ENCODE peak calls at places on chromosomes 1 and 21, in four cellular contexts. One of them, this sample, is unnamed.

GRCh38 chr1:234683856-234684632 is 74.1 kb upstream of the IRF2BP2 start:
- DNase-seq in GM18507: no peak
- DNase-seq in foreskin fibroblast: peak
- DNase-seq in progenitor cell of endocrine pancreas: no peak
- DNase-seq in this sample: no peak

GRCh38 chr21:32921632-32922230 is 104.0 kb upstream of the OLIG2 start:
- DNase-seq in GM18507: no peak
- DNase-seq in foreskin fibroblast: peak
- DNase-seq in progenitor cell of endocrine pancreas: no peak
- DNase-seq in this sample: no peak

GRCh38 chr1:9689011-9689706 is 37.6 kb downstream of the PIK3CD start:
- DNase-seq in GM18507: peak
- DNase-seq in foreskin fibroblast: peak
- DNase-seq in progenitor cell of endocrine pancreas: peak
- DNase-seq in this sample: no peak

GRCh38 chr1:3910049-3910731 is 10.1 kb upstream of the C1orf174 start:
- DNase-seq in GM18507: no peak
- DNase-seq in foreskin fibroblast: no peak
- DNase-seq in progenitor cell of endocrine pancreas: no peak
- DNase-seq in this sample: no peak

GRCh38 chr1:219397511-219397910 is 215.4 kb downstream of the ZC3H11B start:
- DNase-seq in GM18507: no peak
- DNase-seq in foreskin fibroblast: no peak
- DNase-seq in progenitor cell of endocrine pancreas: no peak
- DNase-seq in this sample: no peak

GRCh38 chr21:14046401-14046800 is 164.4 kb downstream of the LIPI start:
- DNase-seq in GM18507: no peak
- DNase-seq in foreskin fibroblast: no peak
- DNase-seq in progenitor cell of endocrine pancreas: no peak
- DNase-seq in this sample: no peak

GRCh38 chr1:37135032-37135431 is 100.7 kb upstream of the GRIK3 start:
- DNase-seq in GM18507: no peak
- DNase-seq in foreskin fibroblast: no peak
- DNase-seq in progenitor cell of endocrine pancreas: no peak
- DNase-seq in this sample: no peak

GRCh38 chr1:27418326-27418761 is 25.9 kb downstream of the GPR3 start:
- DNase-seq in GM18507: no peak
- DNase-seq in foreskin fibroblast: peak
- DNase-seq in progenitor cell of endocrine pancreas: no peak
- DNase-seq in this sample: no peak

GRCh38 chr1:205536759-205537361 is 32.4 kb downstream of the CDK18 start:
- DNase-seq in GM18507: no peak
- DNase-seq in foreskin fibroblast: no peak
- DNase-seq in progenitor cell of endocrine pancreas: no peak
- DNase-seq in this sample: no peak

GRCh38 chr21:42569732-42570301 is 56.2 kb downstream of the SLC37A1 start:
- DNase-seq in GM18507: no peak
- DNase-seq in foreskin fibroblast: no peak
- DNase-seq in progenitor cell of endocrine pancreas: no peak
- DNase-seq in this sample: no peak

GRCh38 chr21:42350899-42351543 is at the start of gene TFF2:
- DNase-seq in GM18507: no peak
- DNase-seq in foreskin fibroblast: no peak
- DNase-seq in progenitor cell of endocrine pancreas: no peak
- DNase-seq in this sample: no peak

GRCh38 chr1:198497326-198498220 is 42.9 kb downstream of the ATP6V1G3 start:
- DNase-seq in GM18507: no peak
- DNase-seq in foreskin fibroblast: peak
- DNase-seq in progenitor cell of endocrine pancreas: no peak
- DNase-seq in this sample: no peak

GRCh38 chr1:172704446-172705176 is 45.7 kb downstream of the FASLG start:
- DNase-seq in GM18507: no peak
- DNase-seq in foreskin fibroblast: no peak
- DNase-seq in progenitor cell of endocrine pancreas: no peak
- DNase-seq in this sample: no peak

GRCh38 chr1:229253170-229253974 is 17.5 kb upstream of the RAB4A start:
- DNase-seq in GM18507: no peak
- DNase-seq in foreskin fibroblast: peak
- DNase-seq in progenitor cell of endocrine pancreas: peak
- DNase-seq in this sample: no peak

GRCh38 chr1:112388436-112388835 is 7.6 kb upstream of the CTTNBP2NL start:
- DNase-seq in GM18507: no peak
- DNase-seq in foreskin fibroblast: peak
- DNase-seq in progenitor cell of endocrine pancreas: no peak
- DNase-seq in this sample: no peak

GRCh38 chr1:6059866-6060265 is 14.2 kb downstream of the KCNAB2 start:
- DNase-seq in GM18507: no peak
- DNase-seq in foreskin fibroblast: peak
- DNase-seq in progenitor cell of endocrine pancreas: no peak
- DNase-seq in this sample: no peak

GRCh38 chr1:207259391-207259790 is 62.1 kb upstream of the CD55 start:
- DNase-seq in GM18507: no peak
- DNase-seq in foreskin fibroblast: peak
- DNase-seq in progenitor cell of endocrine pancreas: no peak
- DNase-seq in this sample: no peak

This sample was measured in GM12878.